ENCODE peak calls at places on chromosomes 11 and 22, in six cellular contexts. O is esophagus squamous epithelium; B is T1000; L is left ventricle myocardium inferior; Q is stimulated activated CD4-positive, alpha-beta T cell treated with anti-CD3 and anti-CD28 coated beads, Interleukin-1b, Interleukin-23, amount 100 ng/mL, for 24 hours; R is GM12865. A is an unnamed sample.

GRCh38 chr11:8247312-8247711 is 16.4 kb downstream of the LMO1 start:
- DNase-seq in R (peak), B (no peak), L (no peak), O (no peak), Q (no peak), A (no peak)

GRCh38 chr11:35257287-35257686 is 118.3 kb downstream of the CD44 start:
- DNase-seq in O (no peak), R (peak), L (no peak), Q (no peak), B (no peak), A (no peak)

GRCh38 chr11:9577032-9577431 is 3.6 kb downstream of the WEE1 start:
- DNase-seq in L (no peak), Q (no peak), B (no peak), O (no peak), R (no peak), A (no peak)

GRCh38 chr11:3929689-3930088 is 74.2 kb downstream of the STIM1 start:
- DNase-seq in L (no peak), Q (no peak), B (no peak), O (no peak), R (no peak), A (no peak)

GRCh38 chr11:47551086-47551485 is 1.8 kb downstream of the CELF1 start:
- DNase-seq in R (peak), L (no peak), O (no peak), B (no peak), Q (no peak), A (no peak)

GRCh38 chr11:23765862-23766261 is 731.0 kb upstream of the LUZP2 start:
- DNase-seq in O (no peak), Q (no peak), L (no peak), R (no peak), B (no peak), A (peak)

GRCh38 chr11:80632156-80632555 is 1191.3 kb upstream of the TENM4 start:
- DNase-seq in R (no peak), Q (no peak), B (no peak), O (no peak), L (no peak), A (no peak)

GRCh38 chr22:19722915-19723164 is 499 bp upstream of the GP1BB start:
- DNase-seq in B (no peak), L (no peak), R (no peak), Q (no peak), O (no peak), A (no peak)

GRCh38 chr22:28773461-28773867 is 969 bp downstream of the CCDC117 start:
- DNase-seq in O (no peak), R (peak), B (no peak), L (no peak), Q (no peak), A (peak)

A was measured in HS-27A.